ENCODE peak calls at places on chromosomes 3 and 15, in nine cellular contexts. D is activated naive CD4-positive, alpha-beta T cell; R is HuH-7; S is body of pancreas; Q is effector CD4-positive, alpha-beta T cell; N is left ventricle myocardium superior; G is HTR-8/SVneo; M is SJSA1; F is neural progenitor cell. E is an unnamed sample.

GRCh38 chr15:100880139-100880896 is 687 bp downstream of the ALDH1A3 start:
- DNase-seq in D (no peak), R (no peak), S (no peak), Q (no peak), N (no peak), G (no peak), M (peak), F (peak), E (no peak)

GRCh38 chr15:37204698-37205097 is 104.3 kb upstream of the MEIS2 start:
- DNase-seq in D (no peak), R (no peak), S (no peak), Q (no peak), N (no peak), G (no peak), M (no peak), F (no peak), E (no peak)

GRCh38 chr3:161148832-161149475 is 43.8 kb upstream of the B3GALNT1 start:
- DNase-seq in D (no peak), R (no peak), S (no peak), Q (no peak), N (no peak), G (no peak), M (peak), F (no peak), E (no peak)

GRCh38 chr3:47747558-47747957 is 34.1 kb downstream of the SMARCC1 start:
- DNase-seq in D (no peak), R (no peak), S (no peak), Q (no peak), N (no peak), G (no peak), M (no peak), F (no peak), E (no peak)

GRCh38 chr3:14482271-14482721 is 57.8 kb downstream of the GRIP2 start:
- DNase-seq in D (no peak), R (no peak), S (no peak), Q (no peak), N (peak), G (no peak), M (no peak), F (no peak), E (peak)

GRCh38 chr3:88041005-88041404 is 17.8 kb downstream of the CGGBP1 start:
- DNase-seq in D (no peak), R (no peak), S (no peak), Q (no peak), N (no peak), G (no peak), M (no peak), F (no peak), E (no peak)

GRCh38 chr15:66931768-66932633 is 133.4 kb upstream of the SMAD3 start:
- DNase-seq in D (no peak), R (peak), S (peak), Q (no peak), N (no peak), G (peak), M (peak), F (peak), E (no peak)

GRCh38 chr15:48373855-48374421 is 42.7 kb downstream of the DUT start:
- DNase-seq in D (no peak), R (no peak), S (no peak), Q (no peak), N (peak), G (peak), M (peak), F (no peak), E (peak)

GRCh38 chr3:195286115-195286872 is 15.3 kb upstream of the XXYLT1 start:
- DNase-seq in D (no peak), R (no peak), S (no peak), Q (no peak), N (no peak), G (peak), M (peak), F (no peak), E (no peak)

GRCh38 chr3:128360243-128360642 is 106.4 kb downstream of the DNAJB8 start:
- DNase-seq in D (no peak), R (peak), S (no peak), Q (no peak), N (no peak), G (peak), M (peak), F (peak), E (no peak)

GRCh38 chr3:117306299-117306698 is 596.7 kb downstream of the TUSC7 start:
- DNase-seq in D (no peak), R (no peak), S (no peak), Q (no peak), N (no peak), G (no peak), M (no peak), F (no peak), E (no peak)

GRCh38 chr3:172099495-172099808 is 60.1 kb downstream of the FNDC3B start:
- DNase-seq in D (no peak), R (no peak), S (no peak), Q (no peak), N (no peak), G (no peak), M (no peak), F (no peak), E (no peak)

GRCh38 chr15:75791337-75791713 is 51.9 kb upstream of the UBE2Q2 start:
- DNase-seq in D (no peak), R (no peak), S (no peak), Q (no peak), N (no peak), G (no peak), M (no peak), F (no peak), E (no peak)

GRCh38 chr3:113300596-113300995 is 89.2 kb downstream of the BOC start:
- DNase-seq in D (no peak), R (no peak), S (no peak), Q (no peak), N (no peak), G (no peak), M (no peak), F (no peak), E (no peak)

GRCh38 chr3:112303811-112304325 is 9.9 kb upstream of the SLC9C1 start:
- DNase-seq in D (no peak), R (no peak), S (no peak), Q (no peak), N (no peak), G (no peak), M (no peak), F (peak), E (no peak)

GRCh38 chr15:91049378-91050127 is 27.2 kb upstream of the VPS33B start:
- DNase-seq in D (no peak), R (peak), S (peak), Q (peak), N (no peak), G (peak), M (peak), F (peak), E (peak)

GRCh38 chr3:146166450-146167222 is 5.7 kb upstream of the PLOD2 start:
- DNase-seq in D (no peak), R (no peak), S (peak), Q (no peak), N (no peak), G (peak), M (peak), F (no peak), E (no peak)

GRCh38 chr3:119469378-119470189 is 821 bp downstream of the POGLUT1 start:
- DNase-seq in D (no peak), R (no peak), S (no peak), Q (no peak), N (no peak), G (peak), M (no peak), F (no peak), E (no peak)

GRCh38 chr15:79914728-79915127 is 17.9 kb upstream of the MTHFS start:
- DNase-seq in D (no peak), R (no peak), S (no peak), Q (no peak), N (no peak), G (no peak), M (no peak), F (no peak), E (no peak)

GRCh38 chr3:5195605-5196004 is 8.1 kb downstream of the EDEM1 start:
- DNase-seq in D (no peak), R (no peak), S (no peak), Q (no peak), N (peak), G (no peak), M (no peak), F (no peak), E (no peak)

GRCh38 chr3:53806182-53807116 is 39.8 kb downstream of the CHDH start:
- DNase-seq in D (no peak), R (no peak), S (peak), Q (no peak), N (peak), G (no peak), M (no peak), F (no peak), E (peak)

GRCh38 chr3:141940204-141940776 is 63.8 kb downstream of the ATP1B3 start:
- DNase-seq in D (no peak), R (no peak), S (peak), Q (no peak), N (peak), G (peak), M (peak), F (peak), E (no peak)

GRCh38 chr3:54122046-54122801 is at the start of gene CACNA2D3:
- DNase-seq in D (no peak), R (no peak), S (peak), Q (no peak), N (peak), G (no peak), M (no peak), F (peak), E (peak)

GRCh38 chr3:127953092-127953491 is 38.1 kb downstream of the KBTBD12 start:
- DNase-seq in D (no peak), R (no peak), S (no peak), Q (no peak), N (no peak), G (no peak), M (no peak), F (no peak), E (peak)

GRCh38 chr3:187567026-187567425 is 103.2 kb downstream of the SST start:
- DNase-seq in D (no peak), R (no peak), S (no peak), Q (no peak), N (peak), G (no peak), M (no peak), F (no peak), E (no peak)

GRCh38 chr3:123027292-123028232 is at the start of gene SEMA5B:
- DNase-seq in D (no peak), R (peak), S (peak), Q (no peak), N (peak), G (peak), M (no peak), F (peak), E (peak)

E was measured in heart right ventricle.